ENCODE peak calls at places on chromosomes 3 and 15, in four cellular contexts. Q is lower leg skin; I is CD8-positive, alpha-beta T cell; U is PC-3. M is an unnamed sample.
A peak's percentile ranks its signal among the peaks of the same experiment; 100 is the strongest.

GRCh38 chr15:92591275-92591674 is 64.3 kb downstream of the FAM174B start:
- DNase-seq in Q (no peak), I (no peak), U (no peak), M (no peak)

GRCh38 chr3:107641572-107642307 is 119.0 kb downstream of the BBX start:
- DNase-seq in Q (no peak), I (no peak), U (no peak), M (peak; percentile 34)

GRCh38 chr3:96852849-96853248 is 38.5 kb downstream of the EPHA6 start:
- DNase-seq in Q (no peak), I (no peak), U (no peak), M (no peak)

GRCh38 chr15:57323806-57324589 is 52.3 kb upstream of the CGNL1 start:
- DNase-seq in Q (no peak), I (no peak), U (peak; percentile 64), M (no peak)

GRCh38 chr15:63191895-63192603 is 2.6 kb downstream of the RAB8B start:
- DNase-seq in Q (no peak), I (peak; percentile 24), U (no peak), M (no peak)

GRCh38 chr15:41561777-41562145 is 2.7 kb downstream of the TYRO3 start:
- DNase-seq in Q (no peak), I (no peak), U (no peak), M (peak; percentile 69)

GRCh38 chr3:8581806-8582436 is 62.7 kb downstream of the SSUH2 start:
- DNase-seq in Q (no peak), I (no peak), U (no peak), M (no peak)

GRCh38 chr15:99993681-99994131 is 260.5 kb upstream of the LYSMD4 start:
- DNase-seq in Q (no peak), I (no peak), U (no peak), M (no peak)

GRCh38 chr3:188656196-188656982 is 502.4 kb downstream of the LPP start:
- DNase-seq in Q (no peak), I (no peak), U (peak; percentile 31), M (peak; percentile 82)

GRCh38 chr3:96836153-96836915 is 21.9 kb downstream of the EPHA6 start:
- DNase-seq in Q (no peak), I (no peak), U (peak; percentile 61), M (no peak)

GRCh38 chr3:114527036-114527644 is 233.3 kb downstream of the TIGIT start:
- DNase-seq in Q (no peak), I (no peak), U (peak; percentile 27), M (peak; percentile 46)

GRCh38 chr15:79004336-79004735 is 59.5 kb upstream of the CTSH start:
- DNase-seq in Q (no peak), I (no peak), U (peak; percentile 47), M (peak; percentile 64)

GRCh38 chr15:26702381-26702780 is 70.5 kb downstream of the GABRB3 start:
- DNase-seq in Q (no peak), I (no peak), U (no peak), M (no peak)

GRCh38 chr15:45386420-45386819 is 8.1 kb upstream of the GATM start:
- DNase-seq in Q (no peak), I (no peak), U (no peak), M (no peak)

GRCh38 chr3:194989251-194989650 is 281.7 kb downstream of the XXYLT1 start:
- DNase-seq in Q (no peak), I (no peak), U (peak; percentile 16), M (no peak)

GRCh38 chr3:48795997-48796732 is 51.5 kb downstream of the PRKAR2A start:
- DNase-seq in Q (no peak), I (no peak), U (no peak), M (no peak)

GRCh38 chr15:36469567-36469966 is 109.9 kb upstream of the CDIN1 start:
- DNase-seq in Q (no peak), I (no peak), U (no peak), M (no peak)

GRCh38 chr3:12143949-12144504 is 14.7 kb downstream of the TIMP4 start:
- DNase-seq in Q (peak; percentile 81), I (no peak), U (no peak), M (peak; percentile 92)

GRCh38 chr3:11165457-11165856 is 11.2 kb downstream of the HRH1 start:
- DNase-seq in Q (no peak), I (no peak), U (no peak), M (no peak)

GRCh38 chr15:92979011-92979701 is 79.0 kb downstream of the CHD2 start:
- DNase-seq in Q (no peak), I (no peak), U (peak; percentile 80), M (peak; percentile 25)

GRCh38 chr15:33256874-33257273 is 53.9 kb upstream of the RYR3 start:
- DNase-seq in Q (no peak), I (no peak), U (no peak), M (no peak)

GRCh38 chr15:74667973-74668372 is 27.9 kb downstream of the EDC3 start:
- DNase-seq in Q (no peak), I (no peak), U (no peak), M (no peak)

GRCh38 chr3:171459130-171459941 is 869 bp downstream of the TNIK start:
- DNase-seq in Q (no peak), I (peak; percentile 38), U (peak; percentile 48), M (peak; percentile 53)

GRCh38 chr3:156620901-156621300 is 53.5 kb upstream of the TIPARP start:
- DNase-seq in Q (no peak), I (no peak), U (no peak), M (no peak)

GRCh38 chr3:171458056-171458856 is 1.9 kb downstream of the TNIK start:
- DNase-seq in Q (no peak), I (peak; percentile 42), U (no peak), M (no peak)

GRCh38 chr15:50758712-50759205 is 6.7 kb downstream of the SPPL2A start:
- DNase-seq in Q (no peak), I (no peak), U (no peak), M (no peak)

DNA sequence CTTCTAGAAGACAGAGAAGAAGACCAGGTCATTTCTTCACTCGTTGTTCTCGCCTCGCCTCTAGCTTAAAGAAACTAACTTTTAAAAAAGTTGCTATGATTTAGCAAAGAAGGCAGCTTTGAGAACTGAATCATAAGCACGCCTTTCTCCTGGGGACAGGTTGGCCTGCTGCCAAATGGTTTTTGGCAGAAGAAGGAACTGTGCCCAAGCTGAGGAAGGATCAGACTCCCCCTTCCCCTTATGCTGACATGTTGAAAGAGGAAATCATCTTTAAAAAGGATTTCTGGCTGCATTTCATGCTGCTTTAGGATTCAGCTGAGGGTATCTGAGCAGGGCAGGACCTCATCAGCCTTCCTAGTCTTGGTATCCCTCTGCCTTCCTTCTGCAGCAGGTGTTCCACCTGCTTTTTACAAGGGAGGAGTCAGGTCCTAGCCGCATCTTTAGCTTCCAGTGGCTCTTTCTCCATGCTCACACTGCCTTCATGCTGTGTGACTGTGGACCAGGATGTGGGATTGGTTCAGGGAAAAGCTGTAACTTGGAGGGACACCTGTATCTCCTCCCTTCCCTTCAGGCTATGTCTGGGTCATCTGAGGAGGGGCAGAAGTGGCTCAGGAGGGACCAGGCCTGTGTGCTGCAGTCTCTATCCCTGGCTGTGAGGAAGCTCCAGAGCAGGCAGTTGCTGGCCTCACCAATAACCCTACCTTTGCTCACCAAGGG is 34.1 kb upstream of the HACD2 start:
- DNase-seq in Q (peak; percentile 76), I (no peak), U (peak; percentile 80), M (peak; percentile 94)
- H3K4me3 ChIP-seq in Q (no peak overlapping the region), I (no peak overlapping the region), U (no peak overlapping the region), M (no peak overlapping the region)

DNA sequence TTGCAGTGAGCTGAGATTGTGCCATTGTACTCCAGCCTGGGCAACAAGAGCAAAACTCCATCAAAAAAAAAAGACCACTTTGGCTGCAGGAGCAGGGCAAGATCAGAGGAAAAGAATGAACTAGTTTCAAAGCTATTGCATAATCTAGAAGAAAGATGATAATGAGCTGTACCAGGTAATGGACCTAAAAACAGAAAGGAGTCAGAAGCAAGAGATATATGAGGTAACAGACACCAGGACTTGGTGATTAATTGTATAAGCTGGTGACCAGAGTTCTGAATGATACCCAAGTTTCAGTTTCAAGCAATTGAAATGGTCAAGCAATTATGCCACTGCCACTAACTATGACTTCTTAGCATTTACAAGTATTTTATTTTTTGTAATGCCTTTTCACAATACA is 2.9 kb downstream of the POLQ start:
- DNase-seq in Q (no peak), I (no peak), U (no peak), M (no peak)
- TF ChIP-seq CTCF in Q (no peak), I (no peak), U (no peak), M (no peak)

DNA sequence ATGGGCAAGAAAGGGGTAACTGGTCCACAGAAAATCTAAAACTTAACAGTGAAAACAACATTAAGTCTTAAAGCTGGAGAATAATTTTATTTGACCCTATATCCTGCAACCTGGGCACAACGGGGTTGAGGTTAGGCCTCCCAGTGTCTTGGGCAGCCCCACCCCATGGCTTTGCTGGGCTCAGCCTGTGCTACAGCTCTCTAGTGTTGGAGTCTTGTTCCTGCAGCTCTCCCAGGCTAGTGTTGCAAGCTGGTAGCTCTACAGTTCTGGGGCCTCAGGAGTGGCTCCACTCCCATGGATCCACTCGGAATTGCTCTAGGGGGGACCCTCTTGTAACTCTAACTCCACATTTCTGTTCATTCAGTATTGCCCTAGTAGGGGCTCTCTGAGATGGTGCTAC is 24.9 kb upstream of the GNB4 start:
- DNase-seq in Q (no peak), I (no peak), U (no peak), M (no peak)
- H3K4me3 ChIP-seq in Q (no peak overlapping the region), I (no peak overlapping the region), U (no peak overlapping the region), M (no peak overlapping the region)

DNA sequence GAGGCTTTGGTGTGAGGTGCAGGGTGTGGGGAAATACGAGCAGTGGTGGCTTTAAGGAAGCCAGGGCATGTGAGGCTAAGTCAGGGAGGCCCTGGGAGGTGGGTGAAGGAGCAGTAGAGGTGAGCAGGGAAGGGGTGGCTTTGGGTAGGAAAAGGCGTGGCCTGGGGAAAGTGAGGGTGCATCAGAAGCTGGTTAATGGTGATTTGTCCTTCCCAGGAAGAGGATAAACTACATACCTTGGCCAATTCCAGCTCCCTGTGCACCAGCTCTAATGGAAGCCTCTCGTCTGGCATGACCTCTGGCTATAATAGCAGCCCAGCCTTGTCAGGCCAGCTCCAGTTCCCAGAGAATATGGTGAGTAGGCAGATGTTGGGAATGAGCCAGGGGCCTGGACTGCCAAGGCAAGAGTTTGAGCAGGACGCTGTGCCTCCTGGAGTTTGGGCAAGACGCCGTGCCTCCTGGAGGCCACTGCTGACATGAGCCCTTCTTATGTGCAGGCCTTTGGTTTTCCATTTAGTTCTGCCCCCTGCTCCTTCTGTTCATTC is 41.3 kb downstream of the CDAN1 start:
- DNase-seq in Q (no peak), I (no peak), U (no peak), M (no peak)
- TF ChIP-seq CTCF in Q (no peak), I (no peak), U (no peak), M (no peak)